ENCODE peak calls at places on chromosome 20, in six cellular contexts. U, N, Q, T, X and C are unnamed samples.

GRCh38 chr20:43022568-43022967 is 167.1 kb downstream of the PTPRT start:
- DNase-seq in U (no peak), N (no peak), Q (no peak), T (no peak), X (no peak), C (no peak)

GRCh38 chr20:34747479-34747878 is 43.3 kb downstream of the TP53INP2 start:
- DNase-seq in U (no peak), N (no peak), Q (no peak), T (no peak), X (no peak), C (no peak)

GRCh38 chr20:1163105-1163504 is 21.7 kb downstream of the TMEM74B start:
- DNase-seq in U (no peak), N (no peak), Q (no peak), T (no peak), X (no peak), C (no peak)

GRCh38 chr20:24891546-24892393 is 57.3 kb upstream of the CST7 start:
- DNase-seq in U (no peak), N (no peak), Q (no peak), T (no peak), X (no peak), C (no peak)

GRCh38 chr20:51509208-51509607 is 33.3 kb downstream of the NFATC2 start:
- DNase-seq in U (no peak), N (no peak), Q (no peak), T (no peak), X (no peak), C (no peak)

GRCh38 chr20:57617079-57617795 is 3.0 kb downstream of the ZBP1 start:
- DNase-seq in U (no peak), N (peak), Q (no peak), T (no peak), X (no peak), C (no peak)

GRCh38 chr20:24634855-24635254 is 165.4 kb downstream of the SYNDIG1 start:
- DNase-seq in U (peak), N (peak), Q (peak), T (no peak), X (peak), C (no peak)

GRCh38 chr20:45921618-45922189 is 9.7 kb upstream of the PLTP start:
- DNase-seq in U (no peak), N (no peak), Q (no peak), T (no peak), X (no peak), C (no peak)

GRCh38 chr20:18543932-18544331 is 23.3 kb upstream of the SMIM26 start:
- DNase-seq in U (no peak), N (no peak), Q (no peak), T (no peak), X (no peak), C (no peak)

GRCh38 chr20:15613530-15613929 is 959.7 kb downstream of the KIF16B start:
- DNase-seq in U (no peak), N (no peak), Q (no peak), T (no peak), X (no peak), C (no peak)

GRCh38 chr20:35263609-35264223 is 14.2 kb downstream of the MMP24OS start:
- DNase-seq in U (peak), N (no peak), Q (no peak), T (no peak), X (no peak), C (no peak)

GRCh38 chr20:42945595-42945994 is 244.1 kb downstream of the PTPRT start:
- DNase-seq in U (no peak), N (no peak), Q (no peak), T (no peak), X (no peak), C (no peak)

GRCh38 chr20:57392512-57393271 is 1.5 kb downstream of the RBM38 start:
- DNase-seq in U (no peak), N (no peak), Q (no peak), T (no peak), X (no peak), C (no peak)

GRCh38 chr20:63226020-63226943 is 9.4 kb upstream of the BIRC7 start:
- DNase-seq in U (no peak), N (no peak), Q (no peak), T (no peak), X (no peak), C (no peak)

GRCh38 chr20:17843246-17844132 is 125.1 kb downstream of the SNX5 start:
- DNase-seq in U (no peak), N (no peak), Q (no peak), T (no peak), X (no peak), C (no peak)

GRCh38 chr20:25282034-25282781 is 34.3 kb downstream of the PYGB start:
- DNase-seq in U (no peak), N (peak), Q (no peak), T (no peak), X (no peak), C (peak)

GRCh38 chr20:39853664-39854063 is 835.4 kb downstream of the MAFB start:
- DNase-seq in U (no peak), N (peak), Q (peak), T (peak), X (no peak), C (peak)

GRCh38 chr20:38937000-38937399 is 10.8 kb downstream of the FAM83D start:
- DNase-seq in U (no peak), N (no peak), Q (no peak), T (no peak), X (no peak), C (no peak)

GRCh38 chr20:51446656-51447055 is 95.9 kb downstream of the NFATC2 start:
- DNase-seq in U (peak), N (no peak), Q (no peak), T (no peak), X (peak), C (no peak)

GRCh38 chr20:19887566-19888268 is 129.4 kb upstream of the NAA20 start:
- DNase-seq in U (no peak), N (no peak), Q (no peak), T (no peak), X (no peak), C (no peak)

DNA sequence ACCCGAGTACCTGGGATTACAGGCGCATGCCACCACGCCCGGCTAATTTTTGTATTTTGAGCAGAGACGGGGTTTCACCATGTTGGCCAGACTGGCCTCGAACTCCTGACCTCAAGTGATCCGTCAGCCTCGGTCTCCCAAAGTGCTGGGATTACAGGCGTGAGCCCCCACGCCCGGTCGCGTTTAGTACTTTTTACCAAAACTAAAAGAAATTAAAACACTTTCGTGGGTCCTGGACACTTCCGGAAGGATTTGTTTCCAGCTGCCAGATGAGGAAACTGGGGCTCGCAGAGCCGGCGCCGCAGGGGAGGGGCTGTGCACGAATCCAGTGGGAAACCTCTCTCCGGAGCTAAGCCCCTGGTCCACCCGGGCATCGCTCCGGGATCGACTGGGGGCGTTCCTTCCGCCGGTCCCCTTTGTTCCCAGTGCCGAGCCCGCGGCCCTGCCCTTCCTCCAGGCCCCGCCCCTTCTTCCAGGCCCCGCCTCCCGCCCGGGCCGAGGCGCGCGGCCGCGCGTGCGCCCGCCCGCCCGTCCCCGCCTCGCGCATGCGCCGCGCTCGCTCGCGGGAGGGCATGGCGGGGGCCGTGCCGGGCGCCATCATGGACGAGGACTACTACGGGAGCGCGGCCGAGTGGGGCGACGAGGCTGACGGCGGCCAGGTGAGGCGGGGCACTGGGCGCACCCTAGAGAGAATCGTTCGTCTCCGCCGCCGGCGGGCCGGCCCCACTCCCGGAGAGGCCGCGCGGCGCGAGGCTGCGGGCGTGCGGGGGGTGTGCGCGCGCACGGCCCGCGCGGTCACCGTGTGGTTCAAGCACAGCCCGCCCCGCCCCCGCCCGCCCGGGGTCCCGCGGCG is at the start of gene NELFCD:
- DNase-seq in U (peak), N (peak), Q (peak), T (no peak), X (peak), C (peak)
- TF ChIP-seq CREB1 in U (no peak), N (no peak), Q (no peak), T (no peak), X (no peak), C (no peak)

GRCh38 chr20:54219751-54220426 is 12.0 kb downstream of the PFDN4 start:
- DNase-seq in U (peak), N (no peak), Q (peak), T (no peak), X (no peak), C (no peak)
- TF ChIP-seq CREB1 in U (no peak), N (no peak), Q (no peak), T (no peak), X (no peak), C (no peak)

DNA sequence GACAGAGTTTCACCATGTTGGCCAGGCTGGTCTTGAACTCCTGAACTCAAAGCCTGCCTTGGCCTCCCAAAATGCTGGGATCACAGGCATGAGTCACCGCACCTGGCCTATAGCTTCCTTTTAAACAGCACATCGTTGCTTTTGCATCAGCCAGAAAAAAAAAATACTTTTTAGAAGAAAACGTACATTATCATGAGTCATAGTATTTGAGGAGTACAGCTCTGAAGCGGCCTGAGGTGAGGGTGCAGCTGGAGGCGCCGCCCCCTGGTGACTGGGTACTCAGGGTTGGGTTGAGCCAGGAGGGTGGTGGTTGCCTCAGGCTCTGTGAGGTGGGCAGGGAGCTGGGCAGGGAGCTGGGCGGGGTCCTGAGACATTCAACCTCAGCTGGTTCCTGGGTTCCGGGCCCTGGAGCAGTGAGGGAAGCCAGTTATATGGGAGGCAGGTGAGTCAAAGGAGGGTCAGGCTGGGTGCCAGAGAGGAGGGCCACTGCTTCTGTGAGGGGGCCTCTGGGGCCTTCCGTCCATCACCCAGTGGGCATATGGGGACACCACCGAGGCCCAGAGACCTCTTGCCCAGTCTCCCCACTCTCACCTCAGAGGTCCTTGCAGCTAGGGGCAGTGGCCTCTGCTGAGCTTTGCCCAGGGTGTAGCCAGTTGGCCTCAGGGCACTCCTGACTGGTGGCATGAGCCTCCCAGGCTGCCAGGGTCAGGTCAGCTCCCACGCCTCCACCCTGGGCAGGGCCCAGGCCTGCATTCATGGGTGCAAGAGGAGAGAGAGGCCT is 11.7 kb upstream of the ID1 start:
- DNase-seq in U (peak), N (no peak), Q (no peak), T (no peak), X (peak), C (no peak)
- TF ChIP-seq CREB1 in U (peak), N (no peak), Q (no peak), T (no peak), X (no peak), C (no peak)

GRCh38 chr20:61559706-61560315 is 307.8 kb downstream of the CDH4 start:
- DNase-seq in U (no peak), N (no peak), Q (no peak), T (no peak), X (no peak), C (no peak)
- TF ChIP-seq CREB1 in U (no peak), N (no peak), Q (no peak), T (no peak), X (no peak), C (no peak)

GRCh38 chr20:4431446-4431845 is 290.3 kb upstream of the PRND start:
- DNase-seq in U (no peak), N (no peak), Q (no peak), T (no peak), X (no peak), C (no peak)
- TF ChIP-seq CREB1 in U (no peak), N (no peak), Q (no peak), T (no peak), X (no peak), C (no peak)

GRCh38 chr20:5881714-5882113 is 68.6 kb downstream of the TRMT6 start:
- DNase-seq in U (no peak), N (no peak), Q (peak), T (no peak), X (no peak), C (no peak)
- TF ChIP-seq CREB1 in U (no peak), N (no peak), Q (no peak), T (no peak), X (no peak), C (no peak)